ENCODE peak calls at places on chromosome 9, in four cellular contexts. B, Z, I and X are unnamed samples.

GRCh38 chr9:37675661-37676060 is 24.9 kb downstream of the FRMPD1 start:
- DNase-seq in Z (no peak), B (no peak), I (no peak), X (no peak)

GRCh38 chr9:132989014-132989310 is 10.5 kb downstream of the GFI1B start:
- DNase-seq in I (no peak), B (no peak), Z (no peak), X (no peak)

GRCh38 chr9:9881692-9882091 is 731.1 kb downstream of the PTPRD start:
- DNase-seq in Z (no peak), I (no peak), B (no peak), X (no peak)

GRCh38 chr9:35406183-35406959 is 83.5 kb upstream of the RUSC2 start:
- DNase-seq in B (peak; percentile 51), Z (no peak), I (peak; percentile 97), X (no peak)

GRCh38 chr9:70983723-70984280 is 137.6 kb downstream of the TRPM3 start:
- DNase-seq in B (no peak), Z (no peak), I (no peak), X (peak; percentile 5)

GRCh38 chr9:129419382-129419899 is 201.5 kb downstream of the C9orf50 start:
- DNase-seq in Z (no peak), I (no peak), B (no peak), X (no peak)

GRCh38 chr9:96020822-96021615 is 145.5 kb downstream of the ERCC6L2 start:
- DNase-seq in B (peak; percentile 76), I (no peak), Z (no peak), X (no peak)

GRCh38 chr9:15306068-15306756 is 804 bp downstream of the TTC39B start:
- DNase-seq in Z (no peak), B (peak; percentile 65), I (peak; percentile 78), X (no peak)